ENCODE peak calls at places on chromosomes 13 and 19, in eight cellular contexts. K, T, E, S, V, D, Z and A are unnamed samples.

GRCh38 chr13:31162151-31163008 is 676 bp upstream of the HSPH1 start:
- ATAC-seq in Z (peak; percentile 86), T (peak; percentile 80), D (peak; percentile 92), E (peak; percentile 96), S (peak; percentile 97), K (peak; percentile 88), V (peak; percentile 94), A (peak; percentile 91)

GRCh38 chr19:9857920-9858746 is 23.0 kb downstream of the PIN1 start:
- ATAC-seq in S (no peak), D (peak; percentile 35), E (no peak), K (peak; percentile 89), T (no peak), V (no peak), Z (peak; percentile 78), A (peak; percentile 72)

GRCh38 chr13:57820924-57821323 is 189.4 kb downstream of the PCDH17 start:
- ATAC-seq in V (no peak), E (no peak), T (no peak), Z (no peak), K (no peak), D (no peak), S (no peak), A (no peak)

GRCh38 chr19:48481191-48481500 is 12.0 kb downstream of the CYTH2 start:
- ATAC-seq in T (no peak), V (no peak), D (no peak), S (no peak), K (no peak), Z (no peak), E (no peak), A (no peak)

GRCh38 chr13:36998624-36999041 is 507 bp downstream of the ALG5 start:
- ATAC-seq in T (no peak), Z (no peak), S (no peak), D (no peak), E (no peak), K (no peak), V (peak; percentile 3), A (no peak)

GRCh38 chr19:13768510-13768909 is 4.2 kb downstream of the MRI1 start:
- ATAC-seq in V (no peak), T (no peak), S (no peak), Z (no peak), E (no peak), D (no peak), K (no peak), A (no peak)

GRCh38 chr13:106374631-106375030 is 160.8 kb downstream of the EFNB2 start:
- ATAC-seq in E (no peak), Z (no peak), V (no peak), K (no peak), S (no peak), D (no peak), T (no peak), A (no peak)

GRCh38 chr13:33262069-33262487 is 23.5 kb downstream of the STARD13 start:
- ATAC-seq in V (no peak), K (no peak), T (no peak), D (peak; percentile 97), S (peak; percentile 9), E (no peak), Z (no peak), A (peak; percentile 41)

GRCh38 chr13:57128909-57129308 is 11.8 kb upstream of the PRR20A start:
- ATAC-seq in D (no peak), K (no peak), V (no peak), T (no peak), Z (no peak), E (no peak), S (no peak), A (no peak)

GRCh38 chr13:73985789-73986188 is 148.4 kb downstream of the KLF12 start:
- ATAC-seq in E (no peak), S (no peak), D (no peak), Z (peak; percentile 43), V (no peak), K (peak; percentile 29), T (no peak), A (no peak)

GRCh38 chr19:39263912-39264305 is 4.3 kb upstream of the IFNL2 start:
- ATAC-seq in K (no peak), S (no peak), D (no peak), E (no peak), V (no peak), T (no peak), Z (no peak), A (no peak)

GRCh38 chr19:45591004-45591637 is 6.5 kb upstream of the OPA3 start:
- ATAC-seq in Z (peak; percentile 72), V (peak; percentile 86), E (no peak), T (peak; percentile 30), D (peak; percentile 64), S (peak; percentile 61), K (peak; percentile 65), A (peak; percentile 47)

GRCh38 chr13:98143601-98144500 is 957 bp downstream of the FARP1 start:
- ATAC-seq in E (peak; percentile 5), K (no peak), S (peak; percentile 25), T (peak; percentile 27), D (peak; percentile 11), V (peak; percentile 2), Z (no peak), A (no peak)

GRCh38 chr19:49857834-49858590 is 7.1 kb downstream of the PTOV1 start:
- ATAC-seq in K (no peak), E (no peak), V (no peak), T (no peak), Z (peak; percentile 4), D (no peak), S (no peak), A (no peak)

GRCh38 chr13:37617162-37617561 is 18.6 kb upstream of the POSTN start:
- ATAC-seq in K (no peak), E (no peak), T (no peak), D (peak; percentile 85), Z (no peak), V (peak; percentile 54), S (no peak), A (no peak)

GRCh38 chr19:58117841-58118575 is 20.0 kb upstream of the ZSCAN18 start:
- ATAC-seq in E (peak; percentile 23), T (no peak), V (no peak), Z (no peak), D (no peak), S (no peak), K (no peak), A (no peak)

GRCh38 chr13:61247149-61247936 is 168.3 kb downstream of the PCDH20 start:
- ATAC-seq in K (no peak), S (no peak), Z (no peak), E (no peak), V (no peak), D (peak; percentile 25), T (no peak), A (no peak)

GRCh38 chr19:5424192-5424973 is 30.8 kb upstream of the ZNRF4 start:
- ATAC-seq in D (no peak), V (no peak), K (no peak), S (no peak), Z (no peak), E (no peak), T (no peak), A (no peak)

GRCh38 chr19:18590273-18591272 is 2.0 kb downstream of the REX1BD start:
- ATAC-seq in D (peak; percentile 39), Z (no peak), S (no peak), T (no peak), V (no peak), E (no peak), K (no peak), A (no peak)

GRCh38 chr13:59633290-59633689 is 530.4 kb downstream of the DIAPH3 start:
- ATAC-seq in E (peak; percentile 48), Z (no peak), T (no peak), S (no peak), D (no peak), V (peak; percentile 42), K (no peak), A (no peak)

GRCh38 chr19:3607398-3608078 is 863 bp upstream of the TBXA2R start:
- ATAC-seq in D (no peak), E (peak; percentile 72), S (peak; percentile 39), Z (no peak), K (no peak), T (no peak), V (peak; percentile 33), A (no peak)

GRCh38 chr19:51799998-51800848 is 5.3 kb downstream of the FPR3 start:
- ATAC-seq in E (peak; percentile 61), V (peak; percentile 5), T (no peak), S (peak; percentile 86), Z (no peak), K (no peak), D (no peak), A (no peak)

GRCh38 chr19:50418186-50419021 is at the start of gene SPIB:
- ATAC-seq in S (no peak), V (no peak), Z (no peak), D (peak; percentile 5), E (no peak), K (no peak), T (peak; percentile 11), A (no peak)

GRCh38 chr19:6362024-6362344 is 653 bp downstream of the CLPP start:
- ATAC-seq in E (peak; percentile 24), T (no peak), D (peak; percentile 21), Z (peak; percentile 17), K (no peak), S (no peak), V (peak; percentile 28), A (peak; percentile 4)

GRCh38 chr13:50596776-50597203 is 246.7 kb downstream of the DLEU7 start:
- ATAC-seq in Z (no peak), T (no peak), K (no peak), E (peak; percentile 81), D (no peak), S (peak; percentile 39), V (no peak), A (no peak)

GRCh38 chr13:105920375-105920774 is 615.1 kb downstream of the EFNB2 start:
- ATAC-seq in Z (no peak), S (no peak), K (no peak), D (peak; percentile 67), V (no peak), T (no peak), E (no peak), A (no peak)

GRCh38 chr19:45515807-45516401 is 8.6 kb downstream of the VASP start:
- ATAC-seq in D (no peak), V (peak; percentile 40), E (no peak), Z (no peak), S (peak; percentile 14), T (no peak), K (no peak), A (peak; percentile 21)

GRCh38 chr13:73948848-73949529 is 185.2 kb downstream of the KLF12 start:
- ATAC-seq in D (no peak), K (no peak), E (no peak), Z (no peak), S (no peak), V (no peak), T (no peak), A (peak; percentile 84)

GRCh38 chr13:76016799-76017198 is 380.7 kb downstream of the LMO7 start:
- ATAC-seq in D (no peak), S (no peak), V (peak; percentile 34), E (no peak), K (no peak), T (no peak), Z (no peak), A (no peak)

GRCh38 chr13:36515466-36515865 is 83.2 kb downstream of the CCNA1 start:
- ATAC-seq in E (no peak), D (no peak), V (no peak), S (no peak), K (no peak), Z (no peak), T (no peak), A (no peak)

GRCh38 chr19:18300930-18301717 is 19.7 kb upstream of the JUND start:
- ATAC-seq in K (no peak), D (peak; percentile 40), S (peak; percentile 55), V (peak; percentile 74), Z (no peak), T (no peak), E (peak; percentile 50), A (no peak)

GRCh38 chr13:50712469-50712868 is 131.0 kb downstream of the DLEU7 start:
- ATAC-seq in E (no peak), K (no peak), D (no peak), T (no peak), S (no peak), V (no peak), Z (no peak), A (no peak)

GRCh38 chr19:48624791-48625723 is 5.8 kb downstream of the SPHK2 start:
- ATAC-seq in E (no peak), T (no peak), Z (no peak), D (no peak), K (no peak), V (no peak), S (no peak), A (no peak)

GRCh38 chr13:107205318-107206112 is 637.6 kb upstream of the ARGLU1 start:
- ATAC-seq in S (peak; percentile 85), Z (peak; percentile 84), T (peak; percentile 50), E (peak; percentile 31), K (peak; percentile 66), V (peak; percentile 95), D (peak; percentile 82), A (peak; percentile 66)